ENCODE peak calls at places on chromosomes 1 and 21, in ten cellular contexts. E is NCI-H1436; Y is NCI-H2081 treated with DMSO at 0.1 percent for 48 hours; F is RPMI7951; C is GM12892; W is GM06990; A is C1 segment of cervical spinal cord; J is activated CD4-positive, CD25-positive, alpha-beta regulatory T cell treated with anti-CD3 and anti-CD28 coated beads, Interleukin-2, amount 50 U/mL, for 16 hours; N is HAP-1; P is fibroblast of lung. G is an unnamed sample.

GRCh38 chr1:203607169-203607873 is 19.3 kb upstream of the ATP2B4 start:
- DNase-seq in J (peak), E (no peak), F (peak), N (no peak), W (peak), P (peak), C (no peak), Y (no peak), A (no peak), G (peak)

GRCh38 chr21:28516996-28517592 is 475.6 kb downstream of the LTN1 start:
- DNase-seq in N (peak), Y (no peak), P (peak), C (peak), A (no peak), F (peak), J (peak), W (peak), E (peak), G (peak)

GRCh38 chr1:86731416-86731815 is 27.0 kb downstream of the SH3GLB1 start:
- DNase-seq in F (no peak), A (no peak), W (no peak), N (no peak), C (no peak), Y (no peak), P (no peak), J (no peak), E (no peak), G (no peak)

GRCh38 chr1:47685763-47686066 is 247.9 kb downstream of the FOXD2 start:
- DNase-seq in W (no peak), P (no peak), Y (no peak), A (no peak), F (no peak), N (no peak), J (no peak), C (no peak), E (no peak), G (no peak)

GRCh38 chr1:46613661-46614603 is 2.7 kb downstream of the MOB3C start:
- DNase-seq in E (peak), J (no peak), F (peak), N (no peak), P (peak), C (peak), Y (no peak), W (peak), A (peak), G (peak)

GRCh38 chr1:209889077-209889418 is 49.0 kb upstream of the SYT14 start:
- DNase-seq in P (no peak), J (no peak), N (no peak), A (no peak), W (no peak), F (no peak), C (no peak), E (no peak), Y (no peak), G (no peak)

GRCh38 chr21:43308101-43308500 is 118.8 kb downstream of the SIK1 start:
- DNase-seq in P (no peak), Y (no peak), N (no peak), W (no peak), E (no peak), A (no peak), F (no peak), C (no peak), J (no peak), G (no peak)

GRCh38 chr1:48196168-48196716 is 26.3 kb upstream of the SLC5A9 start:
- DNase-seq in Y (no peak), C (no peak), E (no peak), F (peak), N (peak), A (no peak), P (no peak), W (no peak), J (no peak), G (no peak)

GRCh38 chr21:42191064-42191463 is 27.9 kb upstream of the ABCG1 start:
- DNase-seq in Y (no peak), P (no peak), E (no peak), C (no peak), W (no peak), J (no peak), N (no peak), F (no peak), A (no peak), G (no peak)

GRCh38 chr1:5980314-5981008 is 11.8 kb downstream of the NPHP4 start:
- DNase-seq in Y (no peak), E (no peak), F (no peak), J (no peak), W (no peak), A (no peak), N (peak), C (no peak), P (peak), G (no peak)

GRCh38 chr1:198494658-198495103 is 45.8 kb downstream of the ATP6V1G3 start:
- DNase-seq in P (no peak), N (no peak), F (no peak), C (no peak), A (no peak), Y (no peak), W (no peak), E (no peak), J (no peak), G (no peak)

GRCh38 chr1:151491641-151492040 is 19.5 kb upstream of the CGN start:
- DNase-seq in P (no peak), Y (no peak), E (no peak), W (no peak), F (no peak), C (no peak), J (no peak), A (no peak), N (no peak), G (no peak)

GRCh38 chr1:57307382-57307781 is 116.5 kb downstream of the DAB1 start:
- DNase-seq in P (no peak), Y (no peak), A (no peak), F (no peak), C (peak), W (peak), N (no peak), J (peak), E (peak), G (no peak)

GRCh38 chr1:27004471-27005165 is 8.0 kb downstream of the TENT5B start:
- DNase-seq in P (peak), F (no peak), J (no peak), A (no peak), N (no peak), Y (no peak), C (no peak), W (no peak), E (no peak), G (no peak)

GRCh38 chr1:115669002-115669673 is 27.4 kb downstream of the VANGL1 start:
- DNase-seq in Y (no peak), A (no peak), E (no peak), J (no peak), F (peak), C (no peak), W (no peak), P (peak), N (no peak), G (peak)

GRCh38 chr1:62407398-62408009 is 29.3 kb upstream of the USP1 start:
- DNase-seq in J (no peak), F (peak), E (peak), C (no peak), P (peak), N (peak), A (no peak), Y (peak), W (peak), G (peak)

GRCh38 chr1:201503397-201504176 is 3.3 kb downstream of the CSRP1 start:
- DNase-seq in P (peak), C (no peak), J (no peak), F (peak), E (no peak), N (peak), Y (peak), W (no peak), A (no peak), G (peak)

GRCh38 chr1:208598021-208598420 is 353.8 kb upstream of the PLXNA2 start:
- DNase-seq in P (no peak), C (no peak), A (no peak), J (no peak), W (no peak), Y (no peak), F (no peak), N (no peak), E (no peak), G (no peak)

GRCh38 chr1:147892731-147893214 is 9.8 kb upstream of the GJA8 start:
- DNase-seq in W (no peak), N (peak), P (peak), F (peak), A (no peak), E (peak), J (no peak), Y (no peak), C (no peak), G (peak)

GRCh38 chr1:154117642-154118041 is 37.2 kb downstream of the NUP210L start:
- DNase-seq in N (no peak), P (no peak), F (no peak), A (no peak), C (no peak), J (no peak), W (no peak), E (no peak), Y (no peak), G (no peak)

GRCh38 chr21:44428281-44428942 is 26.9 kb upstream of the LRRC3 start:
- DNase-seq in Y (no peak), N (no peak), E (no peak), C (no peak), F (peak), J (peak), P (no peak), A (no peak), W (peak), G (no peak)

GRCh38 chr21:43760391-43760958 is 15.6 kb downstream of the CSTB start:
- DNase-seq in Y (no peak), J (no peak), P (no peak), A (no peak), N (no peak), F (no peak), W (no peak), E (no peak), C (no peak), G (no peak)

GRCh38 chr1:156664949-156665411 is 12.2 kb downstream of the NES start:
- DNase-seq in Y (no peak), N (no peak), C (peak), F (peak), E (no peak), P (peak), A (no peak), J (no peak), W (peak), G (no peak)

GRCh38 chr1:161905269-161905884 is 118.3 kb downstream of the OLFML2B start:
- DNase-seq in W (no peak), N (no peak), E (no peak), J (no peak), P (no peak), A (no peak), C (no peak), F (peak), Y (no peak), G (no peak)

GRCh38 chr1:182629674-182630073 is 25.5 kb upstream of the RGS16 start:
- DNase-seq in Y (no peak), J (peak), A (no peak), W (no peak), F (no peak), C (no peak), P (no peak), E (no peak), N (no peak), G (no peak)

GRCh38 chr1:221795400-221795799 is 53.5 kb upstream of the DUSP10 start:
- DNase-seq in J (no peak), F (no peak), W (no peak), C (no peak), E (no peak), Y (no peak), N (no peak), P (no peak), A (no peak), G (no peak)

GRCh38 chr1:98147280-98147679 is 226.4 kb upstream of the DPYD start:
- DNase-seq in N (no peak), Y (no peak), A (no peak), E (no peak), F (no peak), P (peak), C (no peak), J (no peak), W (no peak), G (peak)

GRCh38 chr21:45366931-45367401 is 38.0 kb upstream of the COL18A1 start:
- DNase-seq in Y (no peak), F (peak), A (no peak), P (peak), W (no peak), N (no peak), E (no peak), C (no peak), J (no peak), G (peak)

GRCh38 chr1:157482174-157482573 is 70.1 kb downstream of the FCRL5 start:
- DNase-seq in F (no peak), A (no peak), P (no peak), J (no peak), Y (no peak), E (no peak), W (no peak), N (no peak), C (no peak), G (no peak)

GRCh38 chr1:203503851-203504250 is 9.9 kb downstream of the OPTC start:
- DNase-seq in E (no peak), Y (no peak), W (no peak), C (no peak), N (no peak), A (no peak), J (no peak), P (no peak), F (no peak), G (no peak)

GRCh38 chr1:1157426-1157913 is 16.2 kb upstream of the TTLL10 start:
- DNase-seq in C (peak), W (peak), P (peak), E (peak), Y (no peak), F (peak), N (no peak), J (peak), A (peak), G (peak)

GRCh38 chr1:176857632-176858031 is 306.9 kb downstream of the ASTN1 start:
- DNase-seq in J (no peak), F (peak), A (no peak), C (no peak), E (no peak), Y (no peak), W (no peak), N (no peak), P (peak), G (no peak)

GRCh38 chr1:50426108-50426700 is 3.0 kb upstream of the DMRTA2 start:
- DNase-seq in F (no peak), C (no peak), E (no peak), P (no peak), W (no peak), Y (no peak), N (no peak), J (no peak), A (no peak), G (no peak)

GRCh38 chr1:107362468-107362867 is 221.6 kb downstream of the NTNG1 start:
- DNase-seq in Y (no peak), E (no peak), F (no peak), N (no peak), A (no peak), W (no peak), J (no peak), P (no peak), C (no peak), G (no peak)

GRCh38 chr1:160078392-160079195 is 2.7 kb upstream of the KCNJ9 start:
- DNase-seq in F (peak), N (peak), A (peak), E (peak), J (no peak), W (peak), C (peak), Y (no peak), P (no peak), G (no peak)

GRCh38 chr1:38073926-38074677 is 27.5 kb upstream of the POU3F1 start:
- DNase-seq in E (no peak), A (no peak), F (no peak), P (peak), J (no peak), Y (no peak), W (no peak), C (no peak), N (no peak), G (peak)

GRCh38 chr21:29441651-29442050 is 142.9 kb downstream of the BACH1 start:
- DNase-seq in P (peak), N (no peak), Y (no peak), F (no peak), E (no peak), A (no peak), W (no peak), J (no peak), C (no peak), G (peak)

GRCh38 chr1:181148636-181149035 is 60.1 kb downstream of the IER5 start:
- DNase-seq in N (no peak), J (no peak), A (no peak), C (no peak), W (no peak), Y (no peak), E (no peak), F (no peak), P (no peak), G (no peak)